ENCODE peak calls at places on chromosomes 3 and 15, in seven cellular contexts. P is H1, E is SK-N-SH, N is K562, M is GM12878, B is GM12892, U is HepG2. X is an unnamed sample.

GRCh38 chr3:125150525-125151436 is 61.8 kb downstream of the SLC12A8 start:
- DNase-seq in P (peak), E (peak), N (peak), M (no peak), B (no peak), U (peak), X (no peak)

GRCh38 chr3:12367346-12367745 is 78.5 kb downstream of the PPARG start:
- DNase-seq in P (no peak), E (no peak), N (no peak), M (no peak), B (no peak), U (no peak), X (no peak)

GRCh38 chr15:88664151-88664778 is 25.4 kb downstream of the ISG20 start:
- DNase-seq in P (peak), E (no peak), N (no peak), M (no peak), B (no peak), U (no peak), X (no peak)

GRCh38 chr3:15982667-15983145 is 184.9 kb upstream of the ANKRD28 start:
- DNase-seq in P (no peak), E (peak), N (no peak), M (no peak), B (no peak), U (no peak), X (no peak)

GRCh38 chr15:44010114-44010513 is 183.3 kb downstream of the WDR76 start:
- DNase-seq in P (no peak), E (no peak), N (no peak), M (no peak), B (no peak), U (no peak), X (no peak)

GRCh38 chr15:100340721-100341661 is 784 bp downstream of the ADAMTS17 start:
- DNase-seq in P (no peak), E (peak), N (no peak), M (no peak), B (no peak), U (no peak), X (no peak)

GRCh38 chr3:52830535-52831258 is at the start of gene ITIH4:
- DNase-seq in P (no peak), E (no peak), N (peak), M (no peak), B (no peak), U (no peak), X (no peak)

GRCh38 chr15:29124581-29125381 is 144.8 kb downstream of the NSMCE3 start:
- DNase-seq in P (no peak), E (no peak), N (peak), M (no peak), B (no peak), U (no peak), X (no peak)

GRCh38 chr3:150733373-150733935 is 29.5 kb downstream of the SIAH2 start:
- DNase-seq in P (no peak), E (no peak), N (peak), M (no peak), B (no peak), U (peak), X (no peak)

GRCh38 chr15:58374147-58374546 is 57.6 kb upstream of the LIPC start:
- DNase-seq in P (no peak), E (no peak), N (no peak), M (no peak), B (no peak), U (no peak), X (no peak)

GRCh38 chr3:130941793-130942192 is 47.9 kb downstream of the ATP2C1 start:
- DNase-seq in P (no peak), E (no peak), N (no peak), M (no peak), B (no peak), U (no peak), X (no peak)

GRCh38 chr15:63094495-63094931 is 27.1 kb upstream of the LACTB start:
- DNase-seq in P (no peak), E (no peak), N (no peak), M (no peak), B (no peak), U (peak), X (no peak)

GRCh38 chr3:134369231-134369741 is 5.0 kb downstream of the AMOTL2 start:
- DNase-seq in P (no peak), E (no peak), N (no peak), M (no peak), B (no peak), U (no peak), X (no peak)

GRCh38 chr15:66588537-66588936 is 22.7 kb upstream of the LCTL start:
- DNase-seq in P (peak), E (no peak), N (peak), M (no peak), B (no peak), U (no peak), X (no peak)

GRCh38 chr15:36591534-36592411 is 12.3 kb downstream of the CDIN1 start:
- DNase-seq in P (no peak), E (no peak), N (no peak), M (no peak), B (no peak), U (no peak), X (no peak)

GRCh38 chr15:90184119-90184785 is 16.9 kb upstream of the SEMA4B start:
- DNase-seq in P (no peak), E (no peak), N (peak), M (peak), B (peak), U (peak), X (no peak)

GRCh38 chr15:32870240-32871033 is 152.6 kb downstream of the GREM1 start:
- DNase-seq in P (no peak), E (no peak), N (peak), M (peak), B (no peak), U (no peak), X (no peak)

GRCh38 chr15:63501256-63502089 is 2.9 kb upstream of the USP3 start:
- DNase-seq in P (no peak), E (no peak), N (no peak), M (no peak), B (no peak), U (peak), X (no peak)

GRCh38 chr3:124620600-124621063 is 109.6 kb upstream of the UMPS start:
- DNase-seq in P (no peak), E (no peak), N (peak), M (peak), B (no peak), U (peak), X (no peak)

GRCh38 chr15:87954783-87955182 is 301.8 kb downstream of the NTRK3 start:
- DNase-seq in P (no peak), E (no peak), N (no peak), M (no peak), B (no peak), U (no peak), X (no peak)

GRCh38 chr15:64699767-64700388 is 75.5 kb downstream of the RBPMS2 start:
- DNase-seq in P (peak), E (peak), N (no peak), M (no peak), B (no peak), U (no peak), X (no peak)

GRCh38 chr3:24687646-24688045 is 193.0 kb upstream of the THRB start:
- DNase-seq in P (no peak), E (no peak), N (no peak), M (no peak), B (no peak), U (no peak), X (no peak)

GRCh38 chr3:136171097-136171542 is 25.0 kb downstream of the MSL2 start:
- DNase-seq in P (no peak), E (no peak), N (no peak), M (no peak), B (no peak), U (no peak), X (no peak)

GRCh38 chr3:144791034-144791433 is 819.4 kb downstream of the DIPK2A start:
- DNase-seq in P (no peak), E (no peak), N (no peak), M (no peak), B (no peak), U (no peak), X (no peak)

DNA sequence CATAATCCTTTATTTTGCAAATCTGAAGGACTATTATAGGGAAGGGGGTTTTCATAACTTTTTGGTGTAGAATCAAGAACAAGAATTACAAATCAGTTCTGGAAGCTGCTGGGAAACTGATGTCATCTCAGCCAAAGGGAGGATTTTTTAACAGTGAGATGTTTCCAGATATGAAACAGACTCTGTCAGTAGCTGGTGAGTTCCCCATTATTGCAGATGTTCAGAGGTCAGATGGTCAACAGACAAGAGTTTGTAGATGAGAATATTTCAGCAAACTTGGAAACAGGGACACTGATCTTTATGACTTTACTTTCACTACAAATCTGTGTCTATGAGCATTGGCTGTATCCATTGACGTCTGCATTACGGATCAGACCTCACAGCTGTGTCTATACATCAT is 71.9 kb upstream of the LPP start:
- DNase-seq in P (no peak), E (no peak), N (no peak), M (no peak), B (no peak), U (no peak), X (no peak)
- TF ChIP-seq TAF1 in P (no peak), E (no peak), N (no peak), M (no peak), B (no peak), U (no peak), X (no peak)

GRCh38 chr3:169825316-169825715 is 12.6 kb upstream of the LRRC34 start:
- DNase-seq in P (no peak), E (no peak), N (no peak), M (no peak), B (no peak), U (no peak), X (no peak)

GRCh38 chr3:169822983-169823382 is 10.3 kb upstream of the LRRC34 start:
- DNase-seq in P (no peak), E (no peak), N (no peak), M (no peak), B (no peak), U (no peak), X (no peak)

GRCh38 chr3:169822540-169822939 is 9.8 kb upstream of the LRRC34 start:
- DNase-seq in P (no peak), E (no peak), N (no peak), M (no peak), B (no peak), U (no peak), X (no peak)

GRCh38 chr3:169818330-169818729 is 5.6 kb upstream of the LRRC34 start:
- DNase-seq in P (no peak), E (no peak), N (no peak), M (no peak), B (no peak), U (no peak), X (no peak)

GRCh38 chr3:169822091-169822490 is 9.4 kb upstream of the LRRC34 start:
- DNase-seq in P (no peak), E (no peak), N (no peak), M (no peak), B (no peak), U (no peak), X (no peak)
- TF ChIP-seq TAF1 in P (no peak), E (no peak), N (no peak), M (no peak), B (no peak), U (no peak), X (no peak)

GRCh38 chr3:168155207-168155785 is 59.6 kb upstream of the GOLIM4 start:
- DNase-seq in P (no peak), E (no peak), N (no peak), M (no peak), B (no peak), U (no peak), X (no peak)
- TF ChIP-seq TAF1 in P (no peak), E (no peak), N (no peak), M (no peak), B (no peak), U (no peak), X (no peak)

DNA sequence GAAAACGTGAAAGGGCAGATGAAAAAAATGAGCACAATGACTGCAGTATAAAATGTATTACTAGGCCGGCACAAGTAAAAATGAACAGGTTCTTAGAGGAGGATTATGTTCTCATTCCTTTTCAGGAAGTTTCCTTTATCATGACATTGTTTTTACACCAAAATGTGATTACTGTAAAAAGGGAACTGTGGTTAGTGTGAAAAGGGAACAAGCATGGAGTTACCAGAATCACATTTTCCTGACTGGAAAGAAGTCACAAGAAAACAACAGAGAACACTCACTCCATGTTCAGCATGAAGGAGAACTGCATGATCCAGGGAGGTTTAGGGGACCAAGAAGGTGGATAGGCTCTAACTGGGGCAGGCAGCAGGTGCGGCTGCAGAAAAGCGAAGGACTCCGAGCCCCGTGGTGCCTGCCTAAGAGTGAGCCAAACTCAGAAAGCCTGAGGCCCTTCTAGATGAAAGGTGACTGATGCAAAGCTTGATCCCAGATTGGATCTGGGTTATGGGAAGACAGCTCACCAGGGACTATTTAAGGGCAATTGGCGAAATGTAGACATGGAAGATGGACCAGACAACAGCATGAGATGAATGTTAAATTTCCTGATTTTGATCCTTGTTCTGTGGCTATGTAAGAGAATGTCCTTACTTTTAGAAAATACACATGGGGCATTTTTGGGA is 77.3 kb downstream of the CCR1 start:
- DNase-seq in P (no peak), E (no peak), N (no peak), M (no peak), B (no peak), U (no peak), X (no peak)
- TF ChIP-seq TAF1 in P (no peak), E (no peak), N (no peak), M (no peak), B (no peak), U (no peak), X (no peak)

GRCh38 chr3:177597325-177598109 is 400.2 kb upstream of the TBL1XR1 start:
- DNase-seq in P (no peak), E (peak), N (peak), M (no peak), B (peak), U (no peak), X (no peak)
- TF ChIP-seq TAF1 in P (no peak), E (no peak), N (no peak), M (no peak), B (no peak), U (no peak), X (no peak)

GRCh38 chr15:42149493-42150245 is 6.8 kb downstream of the PLA2G4F start:
- DNase-seq in P (no peak), E (no peak), N (no peak), M (no peak), B (no peak), U (peak), X (no peak)
- TF ChIP-seq TAF1 in P (no peak), E (no peak), N (no peak), M (no peak), B (no peak), U (no peak), X (no peak)

DNA sequence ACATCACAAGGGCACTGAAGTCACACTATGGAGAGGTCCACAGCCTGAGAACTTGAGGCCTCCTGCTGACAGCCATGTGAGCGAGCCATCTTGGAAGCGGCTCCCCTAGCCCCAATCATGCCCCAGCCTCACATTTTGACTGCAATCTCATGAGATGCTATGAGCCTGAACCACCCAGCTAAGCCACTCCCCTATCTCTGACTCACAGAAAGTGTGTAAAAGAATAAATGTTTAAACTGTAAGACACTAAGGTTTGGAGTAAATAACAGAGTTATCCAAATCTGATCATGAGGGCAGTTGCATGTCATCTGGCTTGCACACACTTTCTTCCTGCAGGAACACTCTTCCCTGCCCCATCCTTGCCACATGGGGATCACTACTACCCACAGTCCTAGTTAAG is 494.3 kb downstream of the FOXP1 start:
- DNase-seq in P (no peak), E (no peak), N (no peak), M (no peak), B (no peak), U (no peak), X (no peak)
- TF ChIP-seq TAF1 in P (no peak), E (no peak), N (no peak), M (no peak), B (no peak), U (no peak), X (no peak)